ENCODE peak calls at places on chromosome 18, in five cellular contexts. Y is effector memory CD4-positive, alpha-beta T cell; P is heart left ventricle; N is A549; E is heart right ventricle. D is an unnamed sample.

GRCh38 chr18:34976899-34977786 is 64.1 kb upstream of the MAPRE2 start:
- DNase-seq in N (peak), P (peak), Y (peak), E (peak), D (peak)

GRCh38 chr18:23243178-23243577 is 107.9 kb downstream of the CABLES1 start:
- DNase-seq in N (no peak), Y (no peak), P (no peak), E (no peak), D (no peak)

GRCh38 chr18:22521026-22521707 is 103.5 kb upstream of the CTAGE1 start:
- DNase-seq in Y (no peak), E (no peak), P (no peak), N (no peak), D (no peak)

GRCh38 chr18:23619388-23619873 is 33.1 kb upstream of the NPC1 start:
- DNase-seq in E (peak), Y (no peak), N (no peak), P (peak), D (no peak)

GRCh38 chr18:40821596-40822243 is 1133.3 kb upstream of the PIK3C3 start:
- DNase-seq in E (no peak), Y (no peak), N (no peak), P (no peak), D (no peak)

GRCh38 chr18:58497845-58498244 is 131.0 kb downstream of the ALPK2 start:
- DNase-seq in E (no peak), Y (no peak), N (no peak), P (no peak), D (no peak)

GRCh38 chr18:48340502-48340901 is 68.7 kb downstream of the ZBTB7C start:
- DNase-seq in P (no peak), N (no peak), E (no peak), Y (no peak), D (no peak)

GRCh38 chr18:55236150-55236931 is 277.1 kb upstream of the CCDC68 start:
- DNase-seq in Y (no peak), P (no peak), N (no peak), E (peak), D (no peak)

GRCh38 chr18:35513181-35513932 is 15.6 kb upstream of the INO80C start:
- DNase-seq in P (peak), N (peak), E (peak), Y (no peak), D (no peak)

GRCh38 chr18:50659091-50660003 is 99.5 kb downstream of the MAPK4 start:
- DNase-seq in Y (no peak), E (no peak), P (peak), N (peak), D (no peak)

GRCh38 chr18:13435596-13436333 is 217.2 kb downstream of the LDLRAD4 start:
- DNase-seq in Y (no peak), P (no peak), N (peak), E (no peak), D (no peak)

GRCh38 chr18:47594621-47595086 is 335.8 kb downstream of the SMAD2 start:
- DNase-seq in N (no peak), P (no peak), Y (no peak), E (no peak), D (no peak)

GRCh38 chr18:35345460-35345921 is 1.3 kb upstream of the ZNF24 start:
- DNase-seq in P (no peak), E (no peak), N (no peak), Y (no peak), D (peak)

GRCh38 chr18:49617329-49617695 is 55.5 kb downstream of the LIPG start:
- DNase-seq in N (no peak), P (no peak), E (no peak), Y (no peak), D (no peak)

DNA sequence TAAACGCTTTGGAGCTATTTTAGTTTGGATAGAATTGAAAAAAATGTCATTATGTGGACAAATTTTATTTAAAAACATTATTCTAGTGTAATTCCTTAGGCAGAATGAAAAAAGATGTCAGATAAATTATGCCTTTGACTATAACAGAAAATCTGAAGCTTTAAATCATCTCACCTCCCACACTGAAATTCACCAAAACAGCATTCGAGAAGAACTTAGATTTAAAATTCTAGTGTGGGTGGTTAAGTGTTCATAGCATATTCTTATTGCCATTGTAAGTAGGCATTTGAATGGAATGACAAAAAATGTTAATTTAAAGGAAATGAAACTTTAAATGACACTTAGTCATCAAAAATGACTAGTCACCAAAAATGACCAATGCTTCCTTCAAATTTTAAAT is 7.1 kb upstream of the ZNF407 start:
- DNase-seq in Y (no peak), P (no peak), E (no peak), N (no peak), D (no peak)
- H3K27ac ChIP-seq in Y (no peak), P (no peak), E (no peak), N (no peak), D (no peak)

GRCh38 chr18:3179430-3180089 is 40.2 kb downstream of the MYOM1 start:
- DNase-seq in P (no peak), E (no peak), N (no peak), Y (no peak), D (no peak)
- H3K27ac ChIP-seq in P (peak), E (peak), N (no peak), Y (no peak), D (no peak)

GRCh38 chr18:61882296-61883004 is 10.4 kb downstream of the RNF152 start:
- DNase-seq in P (no peak), Y (no peak), N (no peak), E (no peak), D (no peak)
- H3K27ac ChIP-seq in P (no peak), Y (no peak), N (no peak), E (no peak), D (peak)

DNA sequence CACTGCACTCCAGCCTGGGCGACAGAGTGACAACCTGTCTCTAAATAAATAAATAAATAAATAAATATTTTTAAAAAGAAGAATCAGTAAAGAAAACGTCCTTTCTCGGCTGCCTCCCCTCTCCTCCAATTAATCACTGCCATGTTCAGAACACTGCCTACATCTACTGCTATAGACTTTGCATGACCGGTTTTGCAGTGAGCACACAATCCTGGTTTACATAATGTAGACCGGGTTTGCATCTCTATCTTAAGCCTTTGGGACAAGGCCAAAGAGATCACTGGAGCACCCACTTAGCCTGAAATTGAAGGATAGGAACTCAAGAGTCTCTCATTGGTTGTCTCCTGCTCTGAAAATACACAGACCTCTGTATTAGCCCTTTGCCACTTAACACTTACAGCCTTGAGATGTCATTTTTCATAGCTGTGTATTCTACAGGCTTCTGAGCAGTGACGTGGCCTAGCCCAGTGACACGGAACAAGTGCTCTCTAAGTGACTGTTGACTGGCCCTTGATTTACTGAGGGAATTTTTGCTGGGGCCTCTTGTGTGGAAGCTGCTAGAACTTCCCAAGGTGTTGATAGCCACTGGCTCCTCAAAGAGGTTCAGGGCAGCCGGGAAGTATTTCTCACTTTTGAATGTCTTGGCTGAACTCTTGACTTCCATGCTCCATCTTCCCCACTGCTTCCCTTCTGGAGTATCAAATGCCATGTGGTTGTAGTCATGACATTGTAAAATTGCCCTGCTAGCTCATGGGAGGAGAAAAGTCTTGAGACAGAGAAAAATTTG is 45.3 kb upstream of the CCBE1 start:
- DNase-seq in P (no peak), N (no peak), E (peak), Y (no peak), D (no peak)
- H3K27ac ChIP-seq in P (no peak), N (peak), E (no peak), Y (no peak), D (no peak)